ENCODE peak calls at places on chromosomes 3 and 15, in six cellular contexts. H is mucosa of descending colon, A is astrocyte, I is K562, Q is B cell, P is endothelial cell. R is an unnamed sample.

GRCh38 chr3:56801151-56801596 is 575 bp downstream of the ARHGEF3 start:
- DNase-seq in H (no peak), A (no peak), I (no peak), Q (no peak), P (peak), R (no peak)

GRCh38 chr15:56369234-56369633 is 4.0 kb downstream of the TEX9 start:
- DNase-seq in H (no peak), A (no peak), I (no peak), Q (no peak), P (no peak), R (no peak)

GRCh38 chr3:79844176-79844575 is 76.4 kb upstream of the ROBO1 start:
- DNase-seq in H (no peak), A (no peak), I (no peak), Q (no peak), P (no peak), R (no peak)

GRCh38 chr3:197253243-197253947 is 45.0 kb downstream of the DLG1 start:
- DNase-seq in H (no peak), A (no peak), I (no peak), Q (no peak), P (no peak), R (no peak)

GRCh38 chr3:43317461-43318316 is 31.3 kb downstream of the SNRK start:
- DNase-seq in H (no peak), A (no peak), I (no peak), Q (no peak), P (no peak), R (no peak)

GRCh38 chr3:172082269-172082668 is 42.9 kb downstream of the FNDC3B start:
- DNase-seq in H (no peak), A (peak), I (no peak), Q (no peak), P (no peak), R (peak)

GRCh38 chr3:24496529-24497482 is 2.2 kb upstream of the THRB start:
- DNase-seq in H (peak), A (peak), I (peak), Q (peak), P (peak), R (peak)

GRCh38 chr3:79167651-79168416 is 600.0 kb downstream of the ROBO1 start:
- DNase-seq in H (no peak), A (peak), I (no peak), Q (no peak), P (no peak), R (peak)

GRCh38 chr3:105367406-105368213 is 901 bp downstream of the ALCAM start:
- DNase-seq in H (peak), A (peak), I (no peak), Q (peak), P (peak), R (no peak)

GRCh38 chr3:108830991-108831390 is 8.4 kb downstream of the TRAT1 start:
- DNase-seq in H (no peak), A (no peak), I (no peak), Q (no peak), P (no peak), R (no peak)

GRCh38 chr15:73695773-73696640 is 11.8 kb downstream of the CD276 start:
- DNase-seq in H (no peak), A (no peak), I (no peak), Q (no peak), P (no peak), R (no peak)

DNA sequence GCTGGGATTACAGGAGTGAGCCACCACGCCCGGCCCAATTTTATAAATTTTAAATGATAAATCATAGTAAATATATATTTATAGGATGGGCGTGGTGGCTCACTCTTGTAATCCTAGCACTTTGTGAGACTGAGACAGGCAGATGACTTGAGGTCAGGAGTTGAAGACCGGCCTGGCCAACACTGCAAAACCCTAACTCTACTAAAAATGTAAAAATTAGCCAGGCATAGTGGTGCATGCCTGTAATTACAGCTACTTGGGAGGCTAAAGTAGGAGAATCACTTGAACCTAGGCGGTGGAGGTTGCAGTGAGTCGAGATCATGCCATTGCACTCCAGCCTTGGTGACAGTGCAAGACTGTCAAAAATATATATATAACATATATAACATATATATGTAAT is 26.4 kb downstream of the MFN1 start:
- DNase-seq in H (no peak), A (no peak), I (no peak), Q (no peak), P (no peak), R (no peak)
- TF ChIP-seq CTCF in H (no peak), A (no peak), I (no peak), Q (no peak), P (peak), R (no peak)

GRCh38 chr15:40070608-40071218 is 31.7 kb upstream of the SRP14 start:
- DNase-seq in H (no peak), A (no peak), I (no peak), Q (no peak), P (no peak), R (no peak)
- TF ChIP-seq CTCF in H (no peak), A (no peak), I (no peak), Q (no peak), P (no peak), R (no peak)

GRCh38 chr3:44338828-44339127 is 212 bp downstream of the TCAIM start:
- DNase-seq in H (no peak), A (no peak), I (no peak), Q (no peak), P (no peak), R (no peak)
- TF ChIP-seq CTCF in H (no peak), A (no peak), I (no peak), Q (no peak), P (no peak), R (no peak)

GRCh38 chr15:72037321-72037720 is 80.6 kb downstream of the MYO9A start:
- DNase-seq in H (no peak), A (peak), I (no peak), Q (no peak), P (no peak), R (no peak)
- TF ChIP-seq CTCF in H (no peak), A (no peak), I (no peak), Q (no peak), P (no peak), R (no peak)

DNA sequence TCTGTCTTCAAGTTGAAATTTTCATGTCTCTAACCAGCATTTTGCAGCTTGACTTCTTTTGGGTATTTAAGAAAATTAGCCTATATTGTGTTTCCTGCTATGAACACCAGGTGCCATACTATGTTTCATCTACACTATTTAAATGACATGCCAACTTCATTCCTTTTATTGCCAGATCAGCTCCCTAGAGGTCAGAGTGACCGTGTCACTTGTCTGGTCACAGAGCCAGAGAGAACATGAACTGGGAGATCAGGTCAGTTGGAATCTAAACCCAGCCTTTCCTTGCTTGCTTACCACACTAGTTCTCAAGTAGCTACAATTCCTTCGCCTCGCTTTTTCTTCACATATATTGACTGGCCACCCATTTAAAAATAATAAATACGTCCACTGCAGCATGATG is 87.6 kb downstream of the THBS1 start:
- DNase-seq in H (no peak), A (no peak), I (no peak), Q (no peak), P (no peak), R (no peak)
- TF ChIP-seq CTCF in H (no peak), A (no peak), I (no peak), Q (no peak), P (no peak), R (no peak)

GRCh38 chr3:167684389-167684993 is 30.7 kb upstream of the WDR49 start:
- DNase-seq in H (no peak), A (peak), I (peak), Q (peak), P (peak), R (peak)
- TF ChIP-seq CTCF in H (peak), A (peak), I (peak), Q (peak), P (peak), R (peak)

DNA sequence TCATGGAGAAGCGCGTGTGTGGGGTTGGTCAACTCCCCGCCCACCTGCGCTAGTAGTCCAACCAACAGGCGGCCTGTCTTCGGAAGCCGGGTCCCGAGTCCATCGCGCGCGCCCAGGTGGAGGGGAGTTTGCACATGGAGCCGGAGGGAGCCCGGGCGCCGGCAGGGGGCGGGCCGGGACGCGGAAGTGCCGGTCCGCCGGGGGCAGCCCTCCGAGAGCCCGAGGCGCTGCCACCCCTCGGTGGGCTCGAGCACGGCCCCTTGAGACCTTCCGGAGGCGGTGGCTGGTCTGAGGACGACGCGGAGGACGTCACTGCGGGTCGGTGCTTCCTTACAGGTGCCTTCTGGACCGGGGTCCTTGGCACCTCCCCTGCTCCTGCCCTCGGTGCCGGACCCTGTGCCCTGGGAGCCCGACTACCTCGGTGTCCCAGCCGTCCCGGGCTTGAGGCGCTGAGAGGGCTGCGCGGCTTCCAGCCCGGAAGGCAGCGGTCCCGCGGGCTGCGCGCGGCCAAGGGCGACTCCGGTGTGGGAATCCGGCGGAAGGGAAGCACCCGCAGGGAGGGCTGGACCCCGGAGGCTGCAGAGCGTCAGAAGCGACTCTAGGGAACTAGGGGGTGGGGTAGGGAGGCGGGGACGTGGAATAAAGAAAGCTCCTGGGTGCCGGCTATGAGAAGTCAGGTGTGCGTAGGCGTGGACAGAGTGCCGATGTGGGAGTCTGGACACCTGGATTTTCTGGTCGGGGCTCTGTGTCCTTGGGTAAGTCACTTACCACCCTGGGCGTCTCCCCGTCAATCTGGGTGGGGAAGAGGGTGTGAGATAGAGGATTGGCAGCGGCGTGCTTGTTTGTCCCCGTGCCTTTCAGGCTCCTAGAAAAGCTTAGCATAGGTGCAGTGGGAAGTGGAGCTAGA is 212.3 kb downstream of the FGF12 start:
- DNase-seq in H (peak), A (no peak), I (no peak), Q (peak), P (peak), R (no peak)
- TF ChIP-seq CTCF in H (no peak), A (no peak), I (no peak), Q (peak), P (peak), R (no peak)

GRCh38 chr15:80090879-80091503 is 31.5 kb downstream of the ZFAND6 start:
- DNase-seq in H (no peak), A (no peak), I (peak), Q (no peak), P (no peak), R (no peak)
- TF ChIP-seq CTCF in H (no peak), A (peak), I (peak), Q (peak), P (peak), R (peak)

GRCh38 chr3:31687020-31687802 is 154.5 kb downstream of the STT3B start:
- DNase-seq in H (no peak), A (no peak), I (no peak), Q (no peak), P (no peak), R (no peak)
- TF ChIP-seq CTCF in H (no peak), A (no peak), I (peak), Q (no peak), P (peak), R (no peak)